ENCODE peak calls at places on chromosomes 12 and 14, in four cellular contexts. P is HepG2, F is H1, S is K562. Q is an unnamed sample.

GRCh38 chr14:89331398-89331797 is 85.6 kb downstream of the FOXN3 start:
- DNase-seq in P (no peak), F (no peak), S (no peak), Q (no peak)

GRCh38 chr12:56632701-56633464 is 2.8 kb upstream of the BAZ2A start:
- DNase-seq in P (no peak), F (no peak), S (no peak), Q (no peak)

GRCh38 chr14:81727243-81727642 is 193.6 kb upstream of the SEL1L start:
- DNase-seq in P (no peak), F (no peak), S (no peak), Q (no peak)

GRCh38 chr12:10069099-10069498 is 29.7 kb downstream of the CLEC1A start:
- DNase-seq in P (no peak), F (no peak), S (no peak), Q (peak)

GRCh38 chr14:24095196-24096068 is 1.3 kb downstream of the PCK2 start:
- DNase-seq in P (peak), F (no peak), S (peak), Q (no peak)

GRCh38 chr12:116508145-116509121 is 50.7 kb upstream of the MAP1LC3B2 start:
- DNase-seq in P (no peak), F (no peak), S (peak), Q (no peak)

GRCh38 chr12:5096241-5096880 is 52.7 kb downstream of the KCNA5 start:
- DNase-seq in P (no peak), F (no peak), S (no peak), Q (no peak)

GRCh38 chr14:22739423-22739822 is 27.1 kb upstream of the OXA1L start:
- DNase-seq in P (no peak), F (no peak), S (no peak), Q (no peak)

GRCh38 chr14:67453575-67454300 is 34.8 kb downstream of the TMEM229B start:
- DNase-seq in P (no peak), F (no peak), S (no peak), Q (no peak)

GRCh38 chr14:105325303-105325702 is 10.8 kb downstream of the PACS2 start:
- DNase-seq in P (no peak), F (no peak), S (no peak), Q (no peak)

GRCh38 chr12:75825686-75826085 is 205.9 kb downstream of the PHLDA1 start:
- DNase-seq in P (no peak), F (no peak), S (no peak), Q (no peak)

GRCh38 chr12:11785722-11786121 is 136.2 kb downstream of the ETV6 start:
- DNase-seq in P (no peak), F (no peak), S (no peak), Q (no peak)

GRCh38 chr14:21965042-21965441 is 291.4 kb upstream of the OR4E1 start:
- DNase-seq in P (no peak), F (no peak), S (no peak), Q (no peak)

GRCh38 chr12:94041833-94042232 is 106.5 kb upstream of the PLXNC1 start:
- DNase-seq in P (no peak), F (no peak), S (no peak), Q (no peak)

GRCh38 chr14:55446833-55447232 is 6.4 kb upstream of the TBPL2 start:
- DNase-seq in P (no peak), F (no peak), S (no peak), Q (no peak)

GRCh38 chr12:32686340-32686739 is 7.2 kb downstream of the DNM1L start:
- DNase-seq in P (no peak), F (no peak), S (no peak), Q (no peak)

GRCh38 chr12:32532951-32533350 is 133.6 kb downstream of the FGD4 start:
- DNase-seq in P (no peak), F (no peak), S (no peak), Q (no peak)

GRCh38 chr12:58920956-58921861 is 905 bp upstream of the LRIG3 start:
- DNase-seq in P (peak), F (no peak), S (no peak), Q (no peak)

GRCh38 chr12:124036117-124037109 is 63.4 kb downstream of the ZNF664 start:
- DNase-seq in P (peak), F (no peak), S (peak), Q (peak)

GRCh38 chr14:103989034-103989433 is 46.7 kb upstream of the RD3L start:
- DNase-seq in P (no peak), F (no peak), S (no peak), Q (no peak)

GRCh38 chr14:35480119-35480769 is 53.7 kb upstream of the INSM2 start:
- DNase-seq in P (no peak), F (no peak), S (no peak), Q (no peak)

GRCh38 chr14:79502751-79503148 is 708.6 kb downstream of the DIO2 start:
- DNase-seq in P (no peak), F (no peak), S (no peak), Q (no peak)

GRCh38 chr14:24147761-24148428 is 597 bp downstream of the RNF31 start:
- DNase-seq in P (no peak), F (no peak), S (no peak), Q (no peak)

GRCh38 chr12:87678453-87678852 is 350.7 kb downstream of the C12orf50 start:
- DNase-seq in P (no peak), F (no peak), S (no peak), Q (no peak)

GRCh38 chr14:66476964-66477363 is 9.2 kb upstream of the CCDC196 start:
- DNase-seq in P (no peak), F (no peak), S (peak), Q (no peak)

GRCh38 chr14:92969470-92970232 is 46.7 kb downstream of the CHGA start:
- DNase-seq in P (no peak), F (no peak), S (no peak), Q (no peak)

GRCh38 chr12:22569253-22569652 is 24.9 kb upstream of the C2CD5 start:
- DNase-seq in P (no peak), F (no peak), S (no peak), Q (no peak)

GRCh38 chr12:109092484-109093021 is 719 bp downstream of the ALKBH2 start:
- DNase-seq in P (no peak), F (no peak), S (no peak), Q (no peak)

GRCh38 chr12:121255433-121255832 is 41.1 kb downstream of the CAMKK2 start:
- DNase-seq in P (no peak), F (no peak), S (no peak), Q (no peak)

DNA sequence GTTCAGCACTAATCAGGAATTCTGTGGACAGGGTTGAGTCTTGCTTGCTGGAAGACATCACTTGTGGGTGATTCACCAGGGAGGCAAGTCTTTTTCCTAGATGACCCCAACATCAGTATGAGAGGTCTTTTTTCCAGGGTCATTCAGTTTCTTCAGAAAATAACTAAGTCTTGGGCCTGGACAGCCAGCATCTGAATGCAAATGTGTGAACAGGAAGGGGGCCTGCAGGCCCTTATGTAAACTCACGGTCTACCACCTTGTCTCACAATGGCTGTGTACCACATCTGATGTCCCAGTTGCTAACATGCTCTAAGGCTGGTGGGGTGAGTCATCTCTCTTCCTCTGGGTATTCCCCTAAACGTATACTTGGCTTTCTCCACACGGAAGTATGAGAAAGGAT is 79.2 kb downstream of the HECTD4 start:
- DNase-seq in P (no peak), F (no peak), S (no peak), Q (no peak)
- TF ChIP-seq GABPA in P (no peak), F (no peak), S (no peak), Q (no peak)

DNA sequence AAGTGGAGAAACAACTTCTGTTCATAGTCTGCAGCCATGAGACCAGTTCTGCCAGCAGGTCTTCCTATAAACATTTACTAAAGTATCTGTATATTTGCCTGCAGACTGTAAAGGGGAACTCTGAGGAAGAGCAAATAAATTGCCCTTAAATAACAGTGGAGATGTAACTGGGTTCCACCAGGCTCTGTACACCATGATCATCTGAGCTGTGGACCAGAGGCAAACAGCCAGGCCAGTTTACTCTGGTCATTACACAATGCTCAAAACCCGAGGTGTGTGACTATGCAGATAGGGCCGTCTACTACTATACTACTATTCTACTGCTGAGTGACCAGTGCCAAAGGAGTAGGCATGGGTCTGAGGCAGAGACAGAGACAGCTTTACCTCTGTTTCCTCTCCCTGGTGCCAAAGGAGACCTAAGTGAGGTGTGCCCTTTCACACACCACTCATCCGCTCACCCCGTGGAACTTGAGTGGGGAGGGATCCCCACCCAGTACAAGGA is 21.2 kb upstream of the CERS5 start:
- DNase-seq in P (peak), F (no peak), S (no peak), Q (no peak)
- TF ChIP-seq POLR2AphosphoS5 in P (no peak), F (no peak), S (no peak), Q (no peak)

DNA sequence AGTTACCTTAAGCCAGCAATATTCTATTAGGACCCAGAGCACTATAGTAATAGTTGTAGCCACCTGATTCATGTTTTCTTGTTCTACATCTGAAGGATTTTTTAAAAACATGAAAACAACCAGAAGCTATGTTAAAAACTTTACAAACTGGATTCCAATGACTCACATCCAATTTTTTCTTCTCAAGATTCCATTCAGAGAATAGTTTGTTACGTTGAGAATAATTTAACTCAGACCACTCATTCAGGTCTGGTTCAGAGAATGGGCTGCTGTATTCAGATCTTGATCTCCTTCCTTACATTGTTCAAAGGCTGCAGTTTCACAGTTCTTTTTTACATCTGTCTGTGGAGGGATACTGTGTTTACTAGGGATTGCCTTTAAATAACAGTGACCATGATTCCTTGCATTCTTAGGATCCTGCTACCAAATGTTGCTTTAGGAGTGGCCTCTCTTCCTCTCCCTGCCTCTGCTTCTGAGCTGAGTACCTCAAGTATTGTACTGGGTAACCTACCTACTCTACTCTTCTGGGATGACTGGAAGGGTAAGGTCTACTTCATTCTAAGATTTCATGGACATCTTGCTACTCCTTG is 448.0 kb upstream of the FBXO33 start:
- DNase-seq in P (no peak), F (no peak), S (no peak), Q (no peak)
- H3K27ac ChIP-seq in P (no peak), F (no peak), S (no peak), Q (no peak)

GRCh38 chr12:96988919-96989318 is 81.9 kb downstream of the NEDD1 start:
- DNase-seq in P (no peak), F (no peak), S (peak), Q (no peak)
- TF ChIP-seq GABPA in P (no peak), F (no peak), S (no peak), Q (no peak)

GRCh38 chr12:30985814-30986452 is 59.4 kb downstream of the TSPAN11 start:
- DNase-seq in P (peak), F (peak), S (peak), Q (no peak)
- TF ChIP-seq POLR2AphosphoS5 in P (no peak), F (no peak), S (no peak), Q (no peak)

GRCh38 chr14:70887207-70888150 is 19.8 kb upstream of the PCNX1 start:
- DNase-seq in P (no peak), F (no peak), S (no peak), Q (no peak)

GRCh38 chr14:70884595-70885342 is 22.5 kb upstream of the PCNX1 start:
- DNase-seq in P (no peak), F (no peak), S (peak), Q (no peak)

GRCh38 chr14:70888151-70888499 is 19.1 kb upstream of the PCNX1 start:
- DNase-seq in P (no peak), F (no peak), S (no peak), Q (no peak)

GRCh38 chr14:70885343-70886014 is 21.8 kb upstream of the PCNX1 start:
- DNase-seq in P (no peak), F (no peak), S (no peak), Q (no peak)

DNA sequence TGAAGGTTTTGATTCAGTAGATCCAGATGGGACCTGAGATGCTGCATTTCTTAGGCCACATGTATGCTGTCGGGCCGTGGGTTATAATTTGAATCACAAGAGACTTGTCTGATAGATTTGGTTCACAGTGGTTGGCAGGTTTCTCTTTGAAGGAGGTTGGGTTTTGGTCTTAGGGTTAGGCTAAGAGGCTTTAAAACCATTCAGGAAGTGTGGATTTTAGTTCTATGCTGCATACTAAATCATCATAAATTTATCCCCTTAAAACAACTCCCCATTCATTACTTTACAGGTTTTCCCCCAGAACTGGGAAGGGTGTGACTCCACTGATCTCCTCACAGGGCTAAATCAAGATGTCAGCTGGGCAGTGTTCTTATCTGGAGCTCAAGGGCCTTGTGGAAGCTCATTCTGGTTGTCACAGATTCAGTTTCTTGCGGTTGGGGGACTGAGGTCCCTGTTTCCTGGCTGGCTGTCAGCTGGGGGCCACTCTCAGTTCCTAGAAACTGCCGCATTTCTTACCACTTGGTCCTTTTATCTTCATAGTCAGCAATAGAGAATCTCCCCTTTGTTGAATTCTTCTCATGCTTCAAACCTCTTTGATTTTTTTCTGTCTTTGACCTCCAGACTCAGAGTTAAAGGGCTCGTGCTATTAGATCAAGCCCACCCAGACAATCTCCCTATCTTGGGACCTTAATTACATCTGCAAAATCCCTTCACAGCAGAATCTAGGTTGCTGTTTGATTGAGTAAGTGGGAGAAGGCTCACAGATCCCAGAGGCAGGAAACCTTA is 20.6 kb upstream of the PCNX1 start:
- DNase-seq in P (no peak), F (no peak), S (no peak), Q (peak)
- H3K27ac ChIP-seq in P (no peak), F (no peak), S (no peak), Q (peak)